ENCODE peak calls at places on chromosomes 4 and X, in nine cellular contexts. O is AG09319, E is tibial artery, K is left lung, U is lower leg skin, V is astrocyte of the cerebellum, S is sigmoid colon, C is AG09309, X is WTC11. M is an unnamed sample.

GRCh38 chr4:3792813-3793212 is 26.6 kb downstream of the ADRA2C start:
- DNase-seq in X (peak; percentile 92), O (no peak), K (no peak), U (no peak), E (no peak), S (no peak), C (no peak), V (no peak), M (no peak)

GRCh38 chrX:107440187-107440586 is 9.3 kb upstream of the FRMPD3 start:
- DNase-seq in E (no peak), S (no peak), K (no peak), O (no peak), C (no peak), V (no peak), U (no peak), X (no peak), M (no peak)

GRCh38 chr4:75723117-75723801 is 1.1 kb upstream of the USO1 start:
- DNase-seq in E (no peak), U (no peak), C (no peak), X (no peak), K (no peak), O (no peak), V (no peak), S (no peak), M (no peak)

GRCh38 chr4:27463816-27464215 is 603.2 kb downstream of the STIM2 start:
- DNase-seq in C (peak; percentile 35), V (peak; percentile 45), U (no peak), O (no peak), K (no peak), X (no peak), E (no peak), S (no peak), M (no peak)

GRCh38 chrX:88613338-88613737 is 133.7 kb upstream of the CPXCR1 start:
- DNase-seq in U (no peak), V (no peak), O (no peak), E (no peak), X (no peak), S (no peak), C (no peak), K (no peak), M (no peak)

GRCh38 chrX:113929004-113929403 is 654.9 kb upstream of the HTR2C start:
- DNase-seq in S (no peak), U (no peak), K (no peak), E (no peak), X (peak; percentile 51), O (peak; percentile 3), C (peak; percentile 10), V (peak; percentile 5), M (no peak)

GRCh38 chr4:40747436-40747835 is 2.3 kb upstream of the NSUN7 start:
- DNase-seq in K (no peak), C (no peak), S (no peak), E (no peak), U (no peak), V (no peak), O (no peak), X (no peak), M (no peak)

GRCh38 chr4:22003878-22004277 is 55.3 kb upstream of the KCNIP4 start:
- DNase-seq in X (no peak), C (no peak), U (no peak), E (no peak), S (no peak), K (no peak), O (no peak), V (no peak), M (no peak)

GRCh38 chr4:122576261-122577188 is 44.3 kb downstream of the IL21 start:
- DNase-seq in X (no peak), S (no peak), C (peak; percentile 25), O (peak; percentile 11), U (no peak), K (no peak), E (no peak), V (peak; percentile 40), M (no peak)

GRCh38 chr4:70624226-70624793 is 4.2 kb upstream of the ENAM start:
- DNase-seq in S (no peak), X (no peak), K (no peak), U (no peak), V (no peak), E (no peak), O (no peak), C (no peak), M (no peak)

DNA sequence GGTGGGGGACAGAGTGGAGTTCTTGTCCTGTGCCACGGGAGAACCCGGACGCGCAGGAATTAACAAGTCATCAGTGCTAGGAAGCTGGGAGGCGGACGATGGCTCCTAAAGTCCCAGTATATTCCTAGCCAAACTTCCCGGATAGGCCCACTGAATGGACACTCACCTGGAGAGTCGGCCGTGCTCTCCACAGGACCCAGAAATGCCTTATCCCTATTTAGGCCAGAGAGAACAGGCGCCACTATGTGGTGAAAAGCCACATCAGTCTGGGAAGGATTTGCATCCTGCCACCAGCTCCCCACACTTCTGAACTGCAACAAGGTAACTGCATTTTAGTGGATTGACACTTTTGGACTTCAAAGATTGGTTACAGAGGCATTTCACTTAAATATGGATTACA is 1.1 kb downstream of the CFAP299 start:
- DNase-seq in O (no peak), E (no peak), K (peak; percentile 36), X (peak; percentile 45), S (peak; percentile 57), V (no peak), C (no peak), U (no peak), M (no peak)
- TF ChIP-seq CTCF in O (peak; percentile 52), E (no peak), K (no peak), X (no peak), S (no peak), V (peak; percentile 58), C (peak; percentile 54), U (no peak), M (no peak)

GRCh38 chr4:185282968-185283367 is 73.6 kb downstream of the SNX25 start:
- DNase-seq in C (no peak), K (peak; percentile 43), E (no peak), U (no peak), O (no peak), V (no peak), S (no peak), X (no peak), M (no peak)
- TF ChIP-seq CTCF in C (no peak), K (no peak), E (no peak), U (no peak), O (no peak), V (no peak), S (no peak), X (no peak), M (no peak)

GRCh38 chr4:156169861-156170260 is 216.2 kb upstream of the CTSO start:
- DNase-seq in K (no peak), X (no peak), C (no peak), U (no peak), S (no peak), O (no peak), V (no peak), E (no peak), M (no peak)
- TF ChIP-seq CTCF in K (no peak), X (no peak), C (no peak), U (no peak), S (no peak), O (no peak), V (no peak), E (no peak), M (no peak)

DNA sequence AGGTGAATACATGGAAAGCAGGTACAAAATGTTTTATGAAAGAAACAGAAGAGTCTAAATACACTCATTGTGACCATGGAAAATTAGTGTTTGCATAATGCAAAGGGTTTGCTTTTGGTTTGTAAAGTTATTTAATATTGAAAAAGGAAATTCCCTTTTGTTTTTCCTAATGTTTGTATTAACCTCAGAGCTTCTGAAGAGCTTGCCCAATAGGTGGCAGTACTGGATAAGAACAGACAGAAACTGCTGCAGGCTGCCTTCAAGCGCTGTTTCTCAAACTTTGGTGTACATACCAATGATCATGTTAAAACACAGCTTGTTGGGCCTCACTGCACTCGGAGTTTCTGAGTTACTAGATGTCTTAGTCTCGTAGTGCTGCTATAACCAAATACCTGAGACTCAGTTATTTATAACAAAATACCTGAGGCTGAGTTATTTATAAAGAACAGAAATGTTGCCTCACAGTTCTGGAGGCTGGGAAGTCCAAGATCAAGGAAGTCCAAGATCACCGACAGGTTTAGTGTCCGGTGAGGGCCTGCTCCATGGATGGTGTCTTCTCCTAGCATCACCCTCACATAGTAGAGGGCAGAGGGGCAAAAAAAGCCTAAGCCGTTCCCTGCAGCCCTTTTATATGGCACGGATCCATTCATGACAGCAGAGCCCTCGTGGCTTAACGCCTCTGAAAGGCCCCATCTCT is 54.2 kb downstream of the SUPT20HL2 start:
- DNase-seq in C (peak; percentile 52), S (peak; percentile 74), O (peak; percentile 60), E (no peak), V (peak; percentile 62), K (no peak), U (peak; percentile 45), X (peak; percentile 13), M (no peak)
- TF ChIP-seq CTCF in C (peak; percentile 81), S (peak; percentile 36), O (peak; percentile 76), E (peak; percentile 34), V (peak; percentile 70), K (no peak), U (no peak), X (no peak), M (no peak)

DNA sequence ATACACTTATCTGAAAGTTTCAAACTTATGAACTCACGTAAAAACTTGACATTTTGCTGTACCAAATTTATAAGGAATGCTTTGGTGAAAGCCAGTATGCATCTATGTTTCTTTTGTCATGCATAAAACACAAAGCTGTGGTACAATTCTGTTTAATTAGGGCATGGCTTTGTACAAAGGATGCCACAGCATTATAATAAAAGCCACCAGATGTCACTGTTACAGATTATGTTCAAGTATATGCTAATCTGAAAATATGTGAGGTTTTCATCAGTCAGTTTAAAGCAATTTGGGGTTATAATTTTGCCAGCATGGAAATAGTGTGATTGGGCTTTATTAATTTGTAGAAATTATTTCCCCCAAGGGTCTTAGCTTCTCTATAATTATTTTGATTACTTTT is 69.0 kb downstream of the ATOH1 start:
- DNase-seq in O (no peak), U (no peak), V (no peak), C (no peak), K (no peak), X (no peak), S (no peak), E (no peak), M (no peak)
- TF ChIP-seq CTCF in O (no peak), U (no peak), V (peak; percentile 19), C (no peak), K (no peak), X (no peak), S (no peak), E (no peak), M (no peak)

GRCh38 chrX:68183612-68184214 is 249.6 kb downstream of the OPHN1 start:
- DNase-seq in S (no peak), U (no peak), O (no peak), V (peak; percentile 15), X (no peak), K (no peak), E (no peak), C (no peak), M (no peak)
- TF ChIP-seq CTCF in S (no peak), U (no peak), O (peak; percentile 60), V (peak; percentile 53), X (no peak), K (no peak), E (peak; percentile 21), C (peak; percentile 62), M (no peak)

GRCh38 chr4:121326580-121326979 is 54.2 kb downstream of the QRFPR start:
- DNase-seq in V (no peak), C (no peak), E (no peak), K (no peak), O (no peak), U (no peak), S (no peak), X (no peak), M (no peak)

GRCh38 chr4:121330180-121330665 is 50.6 kb downstream of the QRFPR start:
- DNase-seq in S (no peak), C (no peak), K (no peak), U (no peak), X (no peak), E (no peak), V (no peak), O (no peak), M (no peak)

GRCh38 chr4:121324331-121324730 is 56.5 kb downstream of the QRFPR start:
- DNase-seq in C (no peak), K (no peak), X (no peak), V (no peak), S (no peak), U (no peak), E (no peak), O (no peak), M (no peak)
- TF ChIP-seq CTCF in C (no peak), K (no peak), X (no peak), V (no peak), S (no peak), U (no peak), E (no peak), O (no peak), M (no peak)

M was measured in omental fat pad.